ENCODE peak calls at places on chromosome 9, in ten cellular contexts. M is stimulated activated CD8-positive, alpha-beta memory T cell treated with anti-CD3 and anti-CD28 coated beads, Interleukin-2, amount 100 ng/mL, for 48 hours; Q is sigmoid colon; S is T-helper 9 cell; F is anterior cingulate cortex; T is brain microvascular endothelial cell; H is HFFc6; J is putamen; E is PC-9; O is astrocyte of the spinal cord. W is an unnamed sample.

GRCh38 chr9:135533093-135533492 is 11.9 kb downstream of the LCN1 start:
- DNase-seq in M (no peak), Q (peak), S (no peak), F (no peak), T (no peak), H (no peak), J (no peak), E (no peak), O (no peak), W (no peak)

GRCh38 chr9:21267141-21267540 is 27.3 kb upstream of the IFNA14 start:
- DNase-seq in M (no peak), Q (no peak), S (no peak), F (no peak), T (no peak), H (no peak), J (no peak), E (no peak), O (no peak), W (no peak)

GRCh38 chr9:99690573-99690972 is 131.1 kb upstream of the NR4A3 start:
- DNase-seq in M (no peak), Q (no peak), S (no peak), F (peak), T (no peak), H (no peak), J (peak), E (no peak), O (no peak), W (no peak)

GRCh38 chr9:114446036-114446435 is 58.3 kb upstream of the AKNA start:
- DNase-seq in M (no peak), Q (no peak), S (no peak), F (no peak), T (peak), H (peak), J (no peak), E (peak), O (peak), W (no peak)

GRCh38 chr9:1047605-1048235 is 2.4 kb upstream of the DMRT2 start:
- DNase-seq in M (no peak), Q (no peak), S (no peak), F (no peak), T (no peak), H (no peak), J (no peak), E (no peak), O (no peak), W (no peak)

GRCh38 chr9:79799691-79800345 is 228.1 kb downstream of the TLE4 start:
- DNase-seq in M (no peak), Q (no peak), S (no peak), F (no peak), T (peak), H (no peak), J (no peak), E (no peak), O (peak), W (no peak)

GRCh38 chr9:2109066-2109650 is 94.0 kb downstream of the SMARCA2 start:
- DNase-seq in M (no peak), Q (no peak), S (no peak), F (no peak), T (peak), H (peak), J (no peak), E (no peak), O (peak), W (no peak)

GRCh38 chr9:92042260-92042659 is 73.0 kb downstream of the SPTLC1 start:
- DNase-seq in M (no peak), Q (no peak), S (no peak), F (no peak), T (no peak), H (no peak), J (no peak), E (no peak), O (no peak), W (no peak)

GRCh38 chr9:129860653-129861446 is 25.6 kb downstream of the USP20 start:
- DNase-seq in M (no peak), Q (no peak), S (no peak), F (no peak), T (no peak), H (no peak), J (no peak), E (no peak), O (no peak), W (no peak)

GRCh38 chr9:69815313-69815712 is 5.3 kb upstream of the CFAP95 start:
- DNase-seq in M (no peak), Q (no peak), S (no peak), F (no peak), T (no peak), H (no peak), J (no peak), E (no peak), O (no peak), W (no peak)

GRCh38 chr9:109894921-109895758 is 115.1 kb downstream of the PALM2AKAP2 start:
- DNase-seq in M (no peak), Q (no peak), S (no peak), F (no peak), T (peak), H (peak), J (no peak), E (no peak), O (peak), W (no peak)

GRCh38 chr9:114348261-114348905 is 18.7 kb downstream of the ORM2 start:
- DNase-seq in M (no peak), Q (no peak), S (no peak), F (no peak), T (no peak), H (no peak), J (no peak), E (no peak), O (no peak), W (no peak)

W was measured in effector memory CD4-positive, alpha-beta T cell.